ENCODE peak calls at places on chromosomes 7 and 10, in four cellular contexts. One of them, this sample, is unnamed.

GRCh38 chr7:75660566-75661215 is 78.0 kb downstream of the HIP1 start:
- DNase-seq in AG04450: no peak
- DNase-seq in upper lobe of right lung: no peak
- DNase-seq in IMR-90: no peak
- DNase-seq in this sample: no peak

GRCh38 chr10:33190406-33190805 is 144.1 kb downstream of the NRP1 start:
- DNase-seq in AG04450: no peak
- DNase-seq in upper lobe of right lung: no peak
- DNase-seq in IMR-90: no peak
- DNase-seq in this sample: no peak

GRCh38 chr7:148222716-148223115 is 367.9 kb upstream of the C7orf33 start:
- DNase-seq in AG04450: no peak
- DNase-seq in upper lobe of right lung: no peak
- DNase-seq in IMR-90: no peak
- DNase-seq in this sample: no peak

GRCh38 chr10:90179696-90180407 is 478.5 kb downstream of the KIF20B start:
- DNase-seq in AG04450: peak
- DNase-seq in upper lobe of right lung: no peak
- DNase-seq in IMR-90: peak
- DNase-seq in this sample: peak

GRCh38 chr10:69703256-69703655 is 73.2 kb downstream of the FAM241B start:
- DNase-seq in AG04450: no peak
- DNase-seq in upper lobe of right lung: no peak
- DNase-seq in IMR-90: no peak
- DNase-seq in this sample: no peak

GRCh38 chr7:18053177-18053928 is 25.7 kb upstream of the PRPS1L1 start:
- DNase-seq in AG04450: no peak
- DNase-seq in upper lobe of right lung: no peak
- DNase-seq in IMR-90: no peak
- DNase-seq in this sample: peak

GRCh38 chr10:23037561-23037960 is 57.8 kb upstream of the MSRB2 start:
- DNase-seq in AG04450: no peak
- DNase-seq in upper lobe of right lung: no peak
- DNase-seq in IMR-90: no peak
- DNase-seq in this sample: no peak

GRCh38 chr7:76507723-76508406 is 2.5 kb upstream of the UPK3B start:
- DNase-seq in AG04450: no peak
- DNase-seq in upper lobe of right lung: no peak
- DNase-seq in IMR-90: no peak
- DNase-seq in this sample: no peak

GRCh38 chr7:104758504-104758903 is 255.5 kb upstream of the KMT2E start:
- DNase-seq in AG04450: no peak
- DNase-seq in upper lobe of right lung: no peak
- DNase-seq in IMR-90: no peak
- DNase-seq in this sample: peak

GRCh38 chr10:103548006-103548405 is 54.5 kb downstream of the NEURL1 start:
- DNase-seq in AG04450: no peak
- DNase-seq in upper lobe of right lung: peak
- DNase-seq in IMR-90: no peak
- DNase-seq in this sample: no peak

GRCh38 chr7:129368389-129368986 is 65.7 kb upstream of the STRIP2 start:
- DNase-seq in AG04450: no peak
- DNase-seq in upper lobe of right lung: no peak
- DNase-seq in IMR-90: no peak
- DNase-seq in this sample: no peak

GRCh38 chr10:132010484-132010883 is 28.8 kb upstream of the BNIP3 start:
- DNase-seq in AG04450: no peak
- DNase-seq in upper lobe of right lung: no peak
- DNase-seq in IMR-90: no peak
- DNase-seq in this sample: no peak

GRCh38 chr10:49163741-49164140 is 24.4 kb downstream of the TMEM273 start:
- DNase-seq in AG04450: peak
- DNase-seq in upper lobe of right lung: no peak
- DNase-seq in IMR-90: peak
- DNase-seq in this sample: peak

GRCh38 chr10:80501913-80502521 is 35.7 kb upstream of the SH2D4B start:
- DNase-seq in AG04450: no peak
- DNase-seq in upper lobe of right lung: no peak
- DNase-seq in IMR-90: no peak
- DNase-seq in this sample: no peak

GRCh38 chr7:94969434-94970084 is 62.2 kb downstream of the PPP1R9A start:
- DNase-seq in AG04450: no peak
- DNase-seq in upper lobe of right lung: no peak
- DNase-seq in IMR-90: no peak
- DNase-seq in this sample: no peak

GRCh38 chr7:30986738-30987137 is 23.0 kb downstream of the GHRHR start:
- DNase-seq in AG04450: no peak
- DNase-seq in upper lobe of right lung: no peak
- DNase-seq in IMR-90: no peak
- DNase-seq in this sample: no peak

GRCh38 chr7:111485981-111486380 is 76.3 kb downstream of the IMMP2L start:
- DNase-seq in AG04450: no peak
- DNase-seq in upper lobe of right lung: no peak
- DNase-seq in IMR-90: no peak
- DNase-seq in this sample: no peak

GRCh38 chr10:48455392-48456151 is 149.1 kb downstream of the MAPK8 start:
- DNase-seq in AG04450: no peak
- DNase-seq in upper lobe of right lung: peak
- DNase-seq in IMR-90: no peak
- DNase-seq in this sample: no peak

GRCh38 chr10:5071411-5072198 is 22.6 kb upstream of the AKR1C3 start:
- DNase-seq in AG04450: peak
- DNase-seq in upper lobe of right lung: no peak
- DNase-seq in IMR-90: peak
- DNase-seq in this sample: peak

GRCh38 chr10:30509508-30509907 is 75.5 kb downstream of the MAP3K8 start:
- DNase-seq in AG04450: no peak
- DNase-seq in upper lobe of right lung: no peak
- DNase-seq in IMR-90: no peak
- DNase-seq in this sample: no peak

GRCh38 chr10:10778959-10779358 is 238.7 kb upstream of the CELF2 start:
- DNase-seq in AG04450: no peak
- DNase-seq in upper lobe of right lung: no peak
- DNase-seq in IMR-90: peak
- DNase-seq in this sample: no peak

GRCh38 chr7:106039486-106040060 is 72.5 kb downstream of the SYPL1 start:
- DNase-seq in AG04450: peak
- DNase-seq in upper lobe of right lung: no peak
- DNase-seq in IMR-90: peak
- DNase-seq in this sample: peak

GRCh38 chr7:81285142-81285871 is 366.5 kb upstream of the SEMA3C start:
- DNase-seq in AG04450: peak
- DNase-seq in upper lobe of right lung: no peak
- DNase-seq in IMR-90: peak
- DNase-seq in this sample: peak

GRCh38 chr7:2572101-2572842 is 13.5 kb downstream of the IQCE start:
- DNase-seq in AG04450: no peak
- DNase-seq in upper lobe of right lung: no peak
- DNase-seq in IMR-90: peak
- DNase-seq in this sample: peak

GRCh38 chr10:329361-330099 is 194.3 kb downstream of the ZMYND11 start:
- DNase-seq in AG04450: peak
- DNase-seq in upper lobe of right lung: peak
- DNase-seq in IMR-90: peak
- DNase-seq in this sample: peak

GRCh38 chr7:42152353-42153205 is 84.4 kb downstream of the GLI3 start:
- DNase-seq in AG04450: no peak
- DNase-seq in upper lobe of right lung: no peak
- DNase-seq in IMR-90: no peak
- DNase-seq in this sample: no peak

GRCh38 chr10:1670541-1671365 is 66.6 kb downstream of the ADARB2 start:
- DNase-seq in AG04450: no peak
- DNase-seq in upper lobe of right lung: no peak
- DNase-seq in IMR-90: no peak
- DNase-seq in this sample: no peak

GRCh38 chr10:69567920-69568319 is 5.3 kb downstream of the NEUROG3 start:
- DNase-seq in AG04450: peak
- DNase-seq in upper lobe of right lung: peak
- DNase-seq in IMR-90: peak
- DNase-seq in this sample: peak

GRCh38 chr7:73521636-73522080 is 435 bp downstream of the BAZ1B start:
- DNase-seq in AG04450: no peak
- DNase-seq in upper lobe of right lung: peak
- DNase-seq in IMR-90: peak
- DNase-seq in this sample: no peak

GRCh38 chr7:95327356-95327755 is 3.0 kb upstream of the PON1 start:
- DNase-seq in AG04450: no peak
- DNase-seq in upper lobe of right lung: no peak
- DNase-seq in IMR-90: no peak
- DNase-seq in this sample: no peak

GRCh38 chr7:117645456-117646181 is 165.8 kb downstream of the CFTR start:
- DNase-seq in AG04450: no peak
- DNase-seq in upper lobe of right lung: no peak
- DNase-seq in IMR-90: peak
- DNase-seq in this sample: peak

DNA sequence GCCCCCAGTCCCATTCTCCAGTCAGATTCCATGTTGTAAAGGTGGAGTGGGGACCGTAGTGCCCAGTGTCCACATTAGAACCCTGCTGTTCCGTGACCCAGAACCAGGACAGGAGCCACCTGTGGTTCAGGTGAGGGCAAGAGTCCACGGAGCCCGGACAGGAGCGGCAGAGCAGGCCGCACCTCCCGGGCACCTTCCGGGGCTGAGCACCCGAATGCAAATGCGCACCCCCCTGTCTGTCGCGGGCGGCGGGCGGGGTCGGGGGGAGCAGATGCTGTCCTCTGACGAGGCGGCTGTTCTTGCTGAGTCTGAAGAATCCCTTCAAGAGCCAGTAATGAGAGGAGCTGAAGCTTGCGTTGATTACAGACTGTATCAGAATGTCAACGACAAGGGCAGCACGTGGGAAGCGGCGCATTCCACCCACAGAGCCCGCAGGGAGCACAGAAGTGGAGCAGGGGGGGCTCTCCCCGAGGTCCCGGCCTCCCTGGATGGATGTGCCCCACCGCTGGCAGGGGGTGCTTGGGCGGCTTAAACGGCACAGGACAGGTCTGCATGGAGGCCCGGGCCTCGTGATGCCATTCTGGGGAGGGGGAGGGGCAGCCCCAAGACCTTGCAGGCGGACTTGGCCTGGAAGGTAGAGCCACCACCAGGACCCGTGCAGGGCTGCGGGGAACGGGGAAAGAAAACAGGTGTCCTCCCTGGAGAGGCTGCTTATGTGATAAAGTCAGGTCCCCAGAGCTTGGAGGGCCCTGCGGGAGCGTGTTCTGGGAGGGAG is 407.5 kb upstream of the RNF32 start:
- DNase-seq in AG04450: no peak
- DNase-seq in upper lobe of right lung: no peak
- DNase-seq in IMR-90: no peak
- DNase-seq in this sample: no peak
- TF ChIP-seq CTCF in AG04450: no peak
- TF ChIP-seq CTCF in upper lobe of right lung: no peak
- TF ChIP-seq CTCF in IMR-90: no peak
- TF ChIP-seq CTCF in this sample: no peak

GRCh38 chr10:133372507-133372906 is 647 bp downstream of the ECHS1 start:
- DNase-seq in AG04450: no peak
- DNase-seq in upper lobe of right lung: no peak
- DNase-seq in IMR-90: no peak
- DNase-seq in this sample: no peak
- H3K4me3 ChIP-seq in AG04450: peak
- H3K4me3 ChIP-seq in upper lobe of right lung: peak
- H3K4me3 ChIP-seq in IMR-90: peak
- H3K4me3 ChIP-seq in this sample: peak

GRCh38 chr7:8291742-8292141 is 29.8 kb upstream of the ICA1 start:
- DNase-seq in AG04450: no peak
- DNase-seq in upper lobe of right lung: no peak
- DNase-seq in IMR-90: no peak
- DNase-seq in this sample: no peak

GRCh38 chr7:8295638-8296361 is 33.8 kb upstream of the ICA1 start:
- DNase-seq in AG04450: peak
- DNase-seq in upper lobe of right lung: no peak
- DNase-seq in IMR-90: peak
- DNase-seq in this sample: peak

GRCh38 chr7:8290645-8291308 is 28.8 kb upstream of the ICA1 start:
- DNase-seq in AG04450: no peak
- DNase-seq in upper lobe of right lung: no peak
- DNase-seq in IMR-90: no peak
- DNase-seq in this sample: no peak

GRCh38 chr7:8296362-8296659 is 34.3 kb upstream of the ICA1 start:
- DNase-seq in AG04450: no peak
- DNase-seq in upper lobe of right lung: no peak
- DNase-seq in IMR-90: no peak
- DNase-seq in this sample: no peak
- TF ChIP-seq CTCF in AG04450: no peak
- TF ChIP-seq CTCF in upper lobe of right lung: no peak
- TF ChIP-seq CTCF in IMR-90: no peak
- TF ChIP-seq CTCF in this sample: no peak

GRCh38 chr7:131652194-131652593 is 95.8 kb upstream of the PODXL start:
- DNase-seq in AG04450: no peak
- DNase-seq in upper lobe of right lung: no peak
- DNase-seq in IMR-90: no peak
- DNase-seq in this sample: no peak

GRCh38 chr7:131654249-131654558 is 97.8 kb upstream of the PODXL start:
- DNase-seq in AG04450: no peak
- DNase-seq in upper lobe of right lung: no peak
- DNase-seq in IMR-90: no peak
- DNase-seq in this sample: no peak

GRCh38 chr7:131652934-131653333 is 96.5 kb upstream of the PODXL start:
- DNase-seq in AG04450: no peak
- DNase-seq in upper lobe of right lung: no peak
- DNase-seq in IMR-90: no peak
- DNase-seq in this sample: no peak

GRCh38 chr7:131654668-131655326 is 98.4 kb upstream of the PODXL start:
- DNase-seq in AG04450: peak
- DNase-seq in upper lobe of right lung: peak
- DNase-seq in IMR-90: peak
- DNase-seq in this sample: peak

DNA sequence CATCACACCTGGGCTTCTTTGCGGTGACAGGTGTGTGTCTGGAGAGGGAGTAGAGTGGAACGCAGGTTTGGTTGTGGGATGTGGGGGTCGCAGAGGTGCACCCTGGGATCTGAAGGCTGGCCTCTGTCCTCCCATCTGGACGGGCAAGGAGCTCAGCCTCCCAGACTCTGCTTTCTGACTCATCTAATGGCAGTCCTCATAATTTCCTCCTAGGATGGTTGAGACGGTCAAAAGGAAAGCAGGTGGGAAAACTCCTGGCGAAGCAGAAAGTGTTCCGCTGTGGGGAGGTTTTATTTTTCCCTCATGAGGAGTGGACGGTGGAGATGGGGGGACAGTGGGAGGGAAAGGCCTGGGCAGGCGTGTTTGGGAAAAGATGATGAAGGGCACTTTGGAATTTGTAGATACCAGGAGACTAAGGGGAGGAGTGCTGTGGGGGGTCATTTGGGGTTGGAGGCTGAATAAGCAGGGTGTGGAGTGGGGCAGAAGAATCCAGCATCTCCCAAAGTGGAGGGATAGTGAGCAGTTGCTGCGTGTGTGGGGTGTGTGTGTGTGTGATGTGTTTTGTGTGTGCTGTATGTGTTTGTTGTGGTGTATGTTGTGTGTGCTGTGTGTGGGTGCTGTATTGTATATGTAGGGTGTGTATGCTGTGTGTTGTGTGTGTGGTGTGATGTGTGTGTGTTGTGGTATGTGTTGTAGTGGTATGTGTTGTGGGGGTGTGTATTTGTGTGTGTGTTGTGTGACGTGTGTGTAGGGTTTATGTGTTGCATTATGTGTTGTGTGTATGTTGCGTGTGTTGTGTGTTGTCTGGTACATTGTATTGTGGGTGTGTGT is 97.2 kb upstream of the PODXL start:
- DNase-seq in AG04450: no peak
- DNase-seq in upper lobe of right lung: peak
- DNase-seq in IMR-90: peak
- DNase-seq in this sample: peak
- H3K4me3 ChIP-seq in AG04450: no peak
- H3K4me3 ChIP-seq in upper lobe of right lung: no peak
- H3K4me3 ChIP-seq in IMR-90: no peak
- H3K4me3 ChIP-seq in this sample: no peak